ENCODE peak calls at places on chromosomes 16 and 17, in ten cellular contexts. Y is tibial artery; T is activated CD4-positive, alpha-beta T cell treated with anti-CD3 and anti-CD28 coated beads, Interleukin-2, amount 50 U/mL, for 1 hour; U is colonic mucosa; H is M059J; S is kidney; V is SK-N-SH; P is DMS 273 treated with DMSO at 0.1 percent for 48 hours; X is effector CD4-positive, alpha-beta T cell; N is GM03348. D is an unnamed sample.

GRCh38 chr16:77825196-77825595 is 36.8 kb downstream of the VAT1L start:
- DNase-seq in Y (no peak), T (no peak), U (no peak), H (peak), S (no peak), V (no peak), P (no peak), X (no peak), N (no peak), D (no peak)

GRCh38 chr17:30323262-30323894 is 10.5 kb downstream of the TMIGD1 start:
- DNase-seq in Y (no peak), T (peak), U (no peak), H (no peak), S (no peak), V (no peak), P (no peak), X (peak), N (no peak), D (peak)

GRCh38 chr16:19809693-19810092 is 75.0 kb downstream of the GPRC5B start:
- DNase-seq in Y (no peak), T (no peak), U (no peak), H (no peak), S (no peak), V (no peak), P (no peak), X (no peak), N (no peak), D (no peak)

GRCh38 chr17:48816774-48817590 is at the start of gene TTLL6:
- DNase-seq in Y (peak), T (peak), U (peak), H (peak), S (peak), V (peak), P (peak), X (peak), N (peak), D (peak)

GRCh38 chr16:4474192-4474961 is at the start of gene NMRAL1:
- DNase-seq in Y (peak), T (peak), U (peak), H (peak), S (peak), V (peak), P (peak), X (peak), N (peak), D (peak)

GRCh38 chr17:77609553-77610517 is 348.7 kb upstream of the TNRC6C start:
- DNase-seq in Y (peak), T (peak), U (peak), H (no peak), S (no peak), V (no peak), P (no peak), X (peak), N (no peak), D (peak)

GRCh38 chr16:46972429-46972970 is 974 bp downstream of the DNAJA2 start:
- DNase-seq in Y (no peak), T (no peak), U (no peak), H (peak), S (no peak), V (peak), P (no peak), X (no peak), N (peak), D (no peak)

GRCh38 chr16:11133344-11133921 is 122.6 kb downstream of the SOCS1 start:
- DNase-seq in Y (peak), T (no peak), U (peak), H (peak), S (peak), V (no peak), P (no peak), X (no peak), N (peak), D (no peak)

GRCh38 chr16:30049871-30050270 is 15.7 kb upstream of the ALDOA start:
- DNase-seq in Y (no peak), T (no peak), U (no peak), H (no peak), S (no peak), V (no peak), P (no peak), X (no peak), N (no peak), D (no peak)

GRCh38 chr16:24135624-24136296 is 120.4 kb upstream of the CACNG3 start:
- DNase-seq in Y (no peak), T (no peak), U (no peak), H (no peak), S (no peak), V (no peak), P (no peak), X (no peak), N (no peak), D (no peak)

GRCh38 chr17:50556803-50557202 is 3.7 kb upstream of the CACNA1G start:
- DNase-seq in Y (no peak), T (no peak), U (no peak), H (no peak), S (no peak), V (peak), P (peak), X (no peak), N (no peak), D (no peak)

GRCh38 chr16:25109643-25110042 is 1.9 kb upstream of the LCMT1 start:
- DNase-seq in Y (no peak), T (no peak), U (peak), H (peak), S (no peak), V (no peak), P (no peak), X (no peak), N (peak), D (no peak)

D was measured in activated CD4-positive, alpha-beta memory T cell treated with anti-CD3 and anti-CD28 coated beads for 36 hours.